ENCODE peak calls at places on chromosomes 1 and 21, in ten cellular contexts. N is A673; Z is kidney epithelial cell; M is pancreas; O is left ventricle myocardium inferior; W is HCT116; C is esophagus squamous epithelium; A is GM23338; G is brain microvascular endothelial cell; B is CD4-positive, CD25-positive, alpha-beta regulatory T cell. F is an unnamed sample.

GRCh38 chr21:43331111-43331961 is 95.6 kb downstream of the SIK1 start:
- DNase-seq in W (no peak), C (no peak), B (no peak), N (no peak), O (no peak), A (no peak), M (no peak), G (no peak), Z (no peak), F (no peak)

GRCh38 chr1:26754086-26754874 is 33.5 kb upstream of the PIGV start:
- DNase-seq in Z (no peak), B (no peak), N (no peak), O (no peak), W (no peak), C (no peak), M (no peak), A (no peak), G (no peak), F (no peak)

GRCh38 chr21:46048926-46049889 is 48.7 kb upstream of the COL6A2 start:
- DNase-seq in G (peak; percentile 99), B (no peak), C (no peak), W (no peak), O (peak; percentile 90), A (peak; percentile 46), M (no peak), Z (no peak), N (peak; percentile 77), F (peak; percentile 45)

GRCh38 chr1:25819496-25820246 is at the start of gene MTFR1L:
- DNase-seq in N (peak; percentile 85), W (peak; percentile 39), B (peak; percentile 91), M (peak; percentile 92), A (peak; percentile 92), Z (peak; percentile 50), O (peak; percentile 90), C (peak; percentile 46), G (peak; percentile 34), F (peak; percentile 81)

GRCh38 chr1:240666548-240667198 is 54.7 kb upstream of the GREM2 start:
- DNase-seq in A (no peak), Z (no peak), M (no peak), G (no peak), C (no peak), B (no peak), O (no peak), N (no peak), W (no peak), F (no peak)

GRCh38 chr1:16630661-16631247 is 17.4 kb upstream of the NBPF1 start:
- DNase-seq in G (no peak), O (peak; percentile 16), B (no peak), N (no peak), M (peak; percentile 38), Z (no peak), A (peak; percentile 28), W (no peak), C (no peak), F (no peak)

GRCh38 chr21:35953570-35953969 is 106.8 kb downstream of the SETD4 start:
- DNase-seq in O (no peak), B (no peak), N (no peak), M (no peak), Z (no peak), W (no peak), G (peak; percentile 42), A (no peak), C (no peak), F (no peak)

GRCh38 chr1:77060000-77060399 is 159.2 kb downstream of the PIGK start:
- DNase-seq in C (no peak), B (no peak), M (no peak), G (no peak), N (no peak), A (peak; percentile 91), W (no peak), O (no peak), Z (no peak), F (no peak)

GRCh38 chr1:231064418-231064817 is 24.4 kb upstream of the FAM89A start:
- DNase-seq in N (no peak), O (no peak), Z (no peak), G (no peak), W (no peak), M (no peak), C (no peak), B (no peak), A (no peak), F (no peak)

GRCh38 chr1:26959722-26960624 is at the start of gene KDF1:
- DNase-seq in M (peak; percentile 88), C (no peak), N (no peak), A (peak; percentile 96), Z (no peak), B (peak; percentile 44), W (peak; percentile 61), O (no peak), G (no peak), F (no peak)

GRCh38 chr1:204072951-204073836 is at the start of gene SOX13:
- DNase-seq in A (peak; percentile 94), O (peak; percentile 86), C (no peak), W (peak; percentile 79), M (peak; percentile 88), G (peak; percentile 79), Z (peak; percentile 54), N (peak; percentile 87), B (no peak), F (peak; percentile 91)

GRCh38 chr21:43926196-43926595 is 61.2 kb downstream of the AGPAT3 start:
- DNase-seq in W (no peak), M (no peak), C (no peak), G (no peak), O (peak; percentile 11), B (no peak), Z (no peak), N (no peak), A (no peak), F (no peak)

DNA sequence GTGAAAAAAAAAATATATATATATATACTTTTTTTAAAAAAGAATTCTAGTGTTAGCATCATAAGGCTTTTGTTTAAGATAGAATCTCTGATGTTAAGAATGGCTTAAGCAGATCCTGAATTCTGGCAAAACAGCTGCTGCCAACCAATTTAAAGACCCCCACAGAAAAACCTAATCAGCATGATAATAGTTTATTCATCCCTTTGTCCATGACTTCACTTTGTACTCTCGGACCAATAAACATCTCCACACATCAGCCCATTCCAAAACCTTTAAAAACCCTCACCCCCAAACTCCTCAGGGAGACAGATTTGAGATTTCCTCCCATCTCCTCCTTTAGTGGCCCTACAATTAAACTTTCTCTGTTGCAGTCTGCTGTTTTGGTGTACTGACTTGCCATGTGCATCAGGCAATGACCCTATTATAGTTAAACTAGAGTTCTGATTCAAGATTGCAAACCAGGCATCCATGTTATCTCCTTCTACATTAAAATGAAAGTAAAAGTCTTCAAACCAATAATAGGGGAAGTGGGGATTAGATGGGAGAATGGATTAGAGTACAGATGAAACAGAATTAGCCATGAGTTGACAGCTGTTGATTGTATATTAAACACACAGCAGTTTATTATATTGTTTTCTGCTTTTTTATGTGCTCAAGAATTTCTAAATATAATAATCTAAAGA is 9.8 kb upstream of the PHTF1 start:
- DNase-seq in B (no peak), C (no peak), G (no peak), M (no peak), W (no peak), N (peak; percentile 15), Z (no peak), A (peak; percentile 17), O (no peak), F (no peak)
- H3K4me3 ChIP-seq in B (peak overlapping the region; percentile 38), C (no peak overlapping the region), G (no peak overlapping the region), M (no peak overlapping the region), W (no peak overlapping the region), N (no peak overlapping the region), Z (no peak overlapping the region), A (no peak overlapping the region), O (no peak overlapping the region), F (no peak overlapping the region)

GRCh38 chr1:35882586-35882944 is 444 bp upstream of the AGO1 start:
- DNase-seq in C (no peak), M (no peak), N (no peak), G (no peak), Z (no peak), A (no peak), B (no peak), W (no peak), O (no peak), F (no peak)
- H3K4me3 ChIP-seq in C (peak overlapping the region; percentile 76), M (peak overlapping the region; percentile 99), N (peak overlapping the region; percentile 93), G (peak overlapping the region; percentile 35), Z (peak overlapping the region; percentile 19), A (peak overlapping the region; percentile 98), B (peak overlapping the region; percentile 24), W (peak overlapping the region; percentile 16), O (peak overlapping the region; percentile 85), F (peak overlapping the region; percentile 84)

DNA sequence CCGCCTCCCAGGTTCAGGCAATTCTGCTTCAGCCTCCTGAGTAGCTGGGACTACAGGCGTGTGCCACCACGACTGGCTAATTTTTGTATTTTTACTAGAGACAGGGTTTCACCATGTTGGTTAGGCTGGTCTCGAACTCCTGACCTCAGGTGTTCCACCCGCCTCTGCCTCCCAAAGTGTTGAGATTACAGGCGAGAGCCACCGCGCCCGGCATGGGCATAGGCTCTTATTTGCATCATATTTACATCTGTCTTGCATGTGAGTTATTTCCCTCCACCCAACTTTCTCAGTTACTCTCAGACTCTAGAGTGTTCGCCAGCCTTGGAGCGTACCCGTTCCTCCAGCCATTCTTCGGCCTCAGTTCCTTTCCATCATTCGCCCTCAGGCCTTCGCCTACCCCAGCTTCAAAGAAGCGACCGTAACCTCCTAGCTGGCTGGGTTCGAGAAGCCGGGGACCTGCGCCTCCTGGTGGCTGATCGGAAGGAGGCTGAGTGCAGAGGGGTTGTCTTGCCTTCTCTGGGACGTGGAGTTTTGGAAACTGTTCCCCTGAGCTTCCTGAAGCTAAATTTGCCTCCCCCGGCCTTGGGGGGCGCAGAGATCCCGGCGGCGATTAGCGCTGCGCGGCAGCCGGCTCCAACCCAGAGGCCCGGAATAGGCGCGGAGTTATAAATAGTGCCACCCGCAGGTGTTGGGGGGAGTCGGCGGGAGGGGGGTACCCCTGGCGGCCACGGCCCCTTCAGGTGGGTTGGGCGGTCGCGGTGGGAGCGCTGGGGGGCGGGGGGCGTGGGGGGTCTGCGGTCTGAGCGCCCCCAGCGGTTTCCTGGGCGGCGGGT is 3.6 kb upstream of the ZBTB7B start:
- DNase-seq in B (peak; percentile 50), W (peak; percentile 79), Z (no peak), O (peak; percentile 72), A (peak; percentile 94), M (no peak), C (no peak), N (peak; percentile 95), G (no peak), F (peak; percentile 79)
- H3K4me3 ChIP-seq in B (peak overlapping the region; percentile 64), W (peak overlapping the region; percentile 98), Z (peak overlapping the region; percentile 1), O (peak overlapping the region; percentile 95), A (peak overlapping the region; percentile 90), M (peak overlapping the region; percentile 58), C (peak overlapping the region; percentile 96), N (peak overlapping the region; percentile 85), G (peak overlapping the region; percentile 42), F (no peak overlapping the region)

DNA sequence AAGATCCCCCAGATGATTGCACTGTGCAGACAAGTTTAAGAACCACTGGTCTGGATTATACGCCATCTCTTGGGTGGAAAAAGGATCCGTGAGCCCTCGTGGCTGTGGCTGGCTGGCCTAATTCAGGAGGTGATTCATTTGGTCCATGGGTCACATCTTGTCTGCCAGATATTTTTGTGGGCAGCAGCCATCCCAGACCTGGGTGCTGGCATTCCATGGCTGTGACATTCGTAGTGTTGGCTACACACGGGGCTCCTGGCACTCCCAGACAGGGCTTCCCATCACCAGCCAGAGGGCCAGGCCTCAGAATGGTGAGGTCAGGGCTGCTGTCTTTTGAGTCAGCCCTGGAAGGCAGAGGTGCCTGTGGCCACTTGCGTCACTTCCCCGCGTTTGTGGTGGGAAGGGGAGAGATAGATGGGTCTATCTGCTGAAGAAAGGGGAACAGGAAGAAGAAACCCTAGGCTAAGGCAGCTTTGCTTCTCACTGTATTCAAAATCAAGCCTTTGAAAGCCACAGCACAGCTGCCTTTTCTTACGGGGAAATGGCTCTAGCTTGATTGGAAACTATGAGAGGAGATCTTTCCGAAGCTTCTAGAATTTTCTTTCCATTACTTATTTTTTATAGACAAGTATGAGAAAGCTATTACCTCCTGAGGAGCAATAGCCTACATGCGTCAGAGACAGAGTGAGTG is 32.4 kb downstream of the EIF2D start:
- DNase-seq in G (no peak), B (peak; percentile 73), O (peak; percentile 64), M (peak; percentile 76), A (no peak), N (no peak), Z (no peak), C (peak; percentile 52), W (no peak), F (no peak)
- H3K4me3 ChIP-seq in G (no peak overlapping the region), B (peak overlapping the region; percentile 69), O (no peak overlapping the region), M (no peak overlapping the region), A (no peak overlapping the region), N (no peak overlapping the region), Z (no peak overlapping the region), C (no peak overlapping the region), W (no peak overlapping the region), F (no peak overlapping the region)

F was measured in SJSA1.